ENCODE peak calls at places on chromosomes 5 and 9, in four cellular contexts. One of them, this sample, is unnamed.
A peak's percentile ranks its signal among the peaks of the same experiment; 100 is the strongest.

GRCh38 chr9:105646879-105647594 is 15.2 kb upstream of the TAL2 start:
- DNase-seq in WTC11: no peak
- DNase-seq in GM12878: no peak
- DNase-seq in HepG2: no peak
- DNase-seq in this sample: peak; percentile 72

GRCh38 chr9:116464987-116465571 is 222.0 kb upstream of the TRIM32 start:
- DNase-seq in WTC11: no peak
- DNase-seq in GM12878: no peak
- DNase-seq in HepG2: no peak
- DNase-seq in this sample: peak; percentile 68

GRCh38 chr5:171647043-171647899 is 138.3 kb upstream of the SMIM23 start:
- DNase-seq in HepG2: peak; percentile 21
- DNase-seq in GM12878: no peak
- DNase-seq in WTC11: no peak
- DNase-seq in this sample: peak; percentile 24

GRCh38 chr9:129646654-129647053 is 4.7 kb upstream of the ASB6 start:
- DNase-seq in GM12878: no peak
- DNase-seq in HepG2: no peak
- DNase-seq in WTC11: no peak
- DNase-seq in this sample: no peak

GRCh38 chr5:107455111-107455544 is 215.6 kb downstream of the EFNA5 start:
- DNase-seq in GM12878: no peak
- DNase-seq in WTC11: no peak
- DNase-seq in HepG2: no peak
- DNase-seq in this sample: no peak

GRCh38 chr5:111494350-111494999 is 17.9 kb downstream of the STARD4 start:
- DNase-seq in WTC11: no peak
- DNase-seq in HepG2: no peak
- DNase-seq in GM12878: peak; percentile 35
- DNase-seq in this sample: no peak

GRCh38 chr9:96567203-96567700 is 52.4 kb downstream of the CDC14B start:
- DNase-seq in WTC11: no peak
- DNase-seq in HepG2: no peak
- DNase-seq in GM12878: no peak
- DNase-seq in this sample: no peak

GRCh38 chr9:124453586-124454191 is 3.4 kb downstream of the ADGRD2 start:
- DNase-seq in GM12878: no peak
- DNase-seq in HepG2: no peak
- DNase-seq in WTC11: peak; percentile 86
- DNase-seq in this sample: no peak

GRCh38 chr5:191949-192690 is 825 bp downstream of the LRRC14B start:
- DNase-seq in HepG2: no peak
- DNase-seq in GM12878: no peak
- DNase-seq in WTC11: no peak
- DNase-seq in this sample: no peak

GRCh38 chr5:110900829-110901228 is 162.0 kb downstream of the SLC25A46 start:
- DNase-seq in HepG2: no peak
- DNase-seq in WTC11: no peak
- DNase-seq in GM12878: no peak
- DNase-seq in this sample: no peak

GRCh38 chr5:180647465-180647864 is 1.9 kb downstream of the FLT4 start:
- DNase-seq in WTC11: no peak
- DNase-seq in GM12878: no peak
- DNase-seq in HepG2: no peak
- DNase-seq in this sample: no peak

GRCh38 chr5:103041071-103041676 is 78.8 kb downstream of the GIN1 start:
- DNase-seq in HepG2: peak; percentile 20
- DNase-seq in WTC11: no peak
- DNase-seq in GM12878: no peak
- DNase-seq in this sample: no peak

GRCh38 chr9:16112116-16112515 is 559.3 kb downstream of the CCDC171 start:
- DNase-seq in HepG2: no peak
- DNase-seq in WTC11: no peak
- DNase-seq in GM12878: no peak
- DNase-seq in this sample: no peak

GRCh38 chr5:21665525-21665924 is 1187.6 kb downstream of the CDH12 start:
- DNase-seq in HepG2: no peak
- DNase-seq in GM12878: no peak
- DNase-seq in WTC11: no peak
- DNase-seq in this sample: no peak

GRCh38 chr5:4027335-4027734 is 431.7 kb downstream of the IRX1 start:
- DNase-seq in HepG2: no peak
- DNase-seq in WTC11: no peak
- DNase-seq in GM12878: no peak
- DNase-seq in this sample: no peak

GRCh38 chr9:2802494-2802921 is 41.4 kb downstream of the PUM3 start:
- DNase-seq in GM12878: no peak
- DNase-seq in HepG2: peak; percentile 5
- DNase-seq in WTC11: no peak
- DNase-seq in this sample: no peak

GRCh38 chr5:125262782-125263181 is 516.3 kb upstream of the ZNF608 start:
- DNase-seq in HepG2: no peak
- DNase-seq in WTC11: no peak
- DNase-seq in GM12878: no peak
- DNase-seq in this sample: no peak

GRCh38 chr9:107894572-107895261 is 405.1 kb upstream of the KLF4 start:
- DNase-seq in HepG2: no peak
- DNase-seq in WTC11: no peak
- DNase-seq in GM12878: no peak
- DNase-seq in this sample: no peak

GRCh38 chr9:96858670-96859069 is 4.4 kb upstream of the ZNF782 start:
- DNase-seq in WTC11: no peak
- DNase-seq in HepG2: peak; percentile 40
- DNase-seq in GM12878: no peak
- DNase-seq in this sample: no peak

GRCh38 chr5:76990899-76991475 is 38.1 kb downstream of the CRHBP start:
- DNase-seq in HepG2: no peak
- DNase-seq in GM12878: no peak
- DNase-seq in WTC11: no peak
- DNase-seq in this sample: no peak

GRCh38 chr5:179599100-179599499 is 24.4 kb downstream of the HNRNPH1 start:
- DNase-seq in HepG2: no peak
- DNase-seq in WTC11: no peak
- DNase-seq in GM12878: no peak
- DNase-seq in this sample: no peak

GRCh38 chr5:140202078-140202477 is 27.1 kb downstream of the CYSTM1 start:
- DNase-seq in GM12878: no peak
- DNase-seq in WTC11: no peak
- DNase-seq in HepG2: no peak
- DNase-seq in this sample: no peak

GRCh38 chr5:157130933-157131332 is 11.7 kb downstream of the MED7 start:
- DNase-seq in HepG2: no peak
- DNase-seq in GM12878: no peak
- DNase-seq in WTC11: no peak
- DNase-seq in this sample: no peak

GRCh38 chr9:37407468-37407867 is 15.0 kb upstream of the GRHPR start:
- DNase-seq in HepG2: peak; percentile 22
- DNase-seq in WTC11: no peak
- DNase-seq in GM12878: no peak
- DNase-seq in this sample: no peak

GRCh38 chr5:72325566-72326297 is 5.6 kb downstream of the PTCD2 start:
- DNase-seq in WTC11: no peak
- DNase-seq in HepG2: no peak
- DNase-seq in GM12878: no peak
- DNase-seq in this sample: no peak

GRCh38 chr5:123265551-123265950 is 157.7 kb downstream of the CEP120 start:
- DNase-seq in GM12878: no peak
- DNase-seq in HepG2: no peak
- DNase-seq in WTC11: no peak
- DNase-seq in this sample: no peak

GRCh38 chr9:2469681-2470141 is 151.9 kb upstream of the VLDLR start:
- DNase-seq in WTC11: peak; percentile 39
- DNase-seq in GM12878: peak; percentile 7
- DNase-seq in HepG2: no peak
- DNase-seq in this sample: no peak

GRCh38 chr9:3751125-3751758 is 225.4 kb upstream of the RFX3 start:
- DNase-seq in GM12878: no peak
- DNase-seq in HepG2: peak; percentile 3
- DNase-seq in WTC11: no peak
- DNase-seq in this sample: no peak

GRCh38 chr9:130237763-130238524 is 27.6 kb upstream of the HMCN2 start:
- DNase-seq in HepG2: no peak
- DNase-seq in GM12878: no peak
- DNase-seq in WTC11: no peak
- DNase-seq in this sample: no peak

GRCh38 chr5:302951-303350 is 18.6 kb upstream of the AHRR start:
- DNase-seq in WTC11: no peak
- DNase-seq in HepG2: no peak
- DNase-seq in GM12878: no peak
- DNase-seq in this sample: no peak

GRCh38 chr9:123225374-123225813 is 43.0 kb downstream of the STRBP start:
- DNase-seq in GM12878: peak; percentile 81
- DNase-seq in WTC11: peak; percentile 47
- DNase-seq in HepG2: peak; percentile 29
- DNase-seq in this sample: no peak

GRCh38 chr9:33024126-33024965 is 727 bp upstream of the DNAJA1 start:
- DNase-seq in HepG2: peak; percentile 16
- DNase-seq in WTC11: no peak
- DNase-seq in GM12878: no peak
- DNase-seq in this sample: no peak

GRCh38 chr9:5509573-5509972 is 758 bp upstream of the PDCD1LG2 start:
- DNase-seq in GM12878: no peak
- DNase-seq in WTC11: no peak
- DNase-seq in HepG2: no peak
- DNase-seq in this sample: no peak

GRCh38 chr5:133953568-133954145 is 14.8 kb downstream of the C5orf15 start:
- DNase-seq in WTC11: no peak
- DNase-seq in GM12878: no peak
- DNase-seq in HepG2: no peak
- DNase-seq in this sample: no peak

GRCh38 chr9:6226696-6227095 is 11.1 kb downstream of the IL33 start:
- DNase-seq in WTC11: no peak
- DNase-seq in GM12878: no peak
- DNase-seq in HepG2: no peak
- DNase-seq in this sample: no peak

GRCh38 chr5:2155556-2155955 is 272.8 kb upstream of the IRX4 start:
- DNase-seq in WTC11: no peak
- DNase-seq in GM12878: no peak
- DNase-seq in HepG2: no peak
- DNase-seq in this sample: no peak

GRCh38 chr5:151892393-151892792 is 32.3 kb downstream of the GLRA1 start:
- DNase-seq in GM12878: no peak
- DNase-seq in WTC11: no peak
- DNase-seq in HepG2: no peak
- DNase-seq in this sample: no peak

DNA sequence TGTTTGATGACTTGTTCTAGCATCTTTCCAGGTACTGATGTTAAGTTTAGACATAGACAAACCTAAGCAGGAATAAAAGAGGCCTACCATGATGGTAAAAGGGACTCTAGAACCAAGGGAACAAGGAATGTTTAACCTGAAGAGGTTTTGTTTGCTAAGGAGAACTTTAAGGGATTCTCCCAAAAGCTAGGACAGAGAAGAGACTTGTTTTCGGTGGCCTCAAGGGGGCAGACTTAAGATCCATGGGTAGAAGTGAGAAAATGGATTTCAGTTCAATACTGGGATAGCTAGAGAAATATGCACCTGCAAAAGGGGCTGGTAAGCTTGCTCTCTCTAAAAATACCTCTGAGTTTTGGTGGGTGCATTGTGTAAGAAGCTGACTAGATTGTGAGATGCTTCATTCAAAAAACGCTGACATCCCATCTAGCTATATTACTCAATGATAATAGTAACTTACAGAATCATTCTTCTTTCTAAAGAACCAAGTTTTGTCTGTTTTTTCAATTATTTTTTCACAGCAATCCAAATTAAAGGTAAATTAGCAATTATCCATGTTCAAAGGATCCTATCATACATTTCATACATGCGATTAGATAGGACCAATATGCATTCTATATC is 5.5 kb upstream of the ADRB2 start:
- DNase-seq in HepG2: peak; percentile 13
- DNase-seq in GM12878: no peak
- DNase-seq in WTC11: no peak
- DNase-seq in this sample: peak; percentile 17
- TF ChIP-seq CREM in HepG2: no peak
- TF ChIP-seq CREM in GM12878: no peak
- TF ChIP-seq CREM in WTC11: no peak
- TF ChIP-seq CREM in this sample: no peak

DNA sequence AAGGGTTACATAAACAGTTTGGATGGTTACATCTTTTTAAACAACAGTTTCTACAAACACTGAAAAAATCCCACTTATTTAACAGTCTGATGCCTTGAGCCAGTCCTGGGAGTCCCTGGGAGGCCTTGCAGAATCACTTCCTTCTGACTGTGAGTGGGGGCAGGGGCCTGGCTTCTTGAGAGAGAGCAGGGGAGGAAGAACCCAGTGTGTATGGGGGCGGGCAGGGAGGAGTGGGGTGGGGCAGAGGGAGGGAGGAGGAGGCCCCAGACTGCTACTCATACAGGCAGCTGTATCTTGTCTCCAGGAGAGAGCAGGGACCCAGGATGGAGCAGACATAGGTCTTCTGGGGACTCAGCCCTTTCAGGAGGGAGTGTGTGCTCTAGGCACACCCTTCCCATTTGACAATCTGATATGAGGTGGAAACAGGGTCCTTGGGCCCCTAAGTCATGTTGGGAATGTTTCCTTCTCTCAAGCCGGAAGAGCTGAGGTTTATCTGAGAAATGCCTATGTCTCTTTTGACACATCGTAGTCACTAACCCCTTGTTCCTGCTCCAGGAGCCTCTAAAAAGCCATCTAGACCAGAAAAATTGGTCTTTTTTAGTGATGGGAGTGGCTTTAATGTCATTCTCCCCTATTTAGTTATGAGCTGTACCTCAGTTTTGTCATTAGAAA is 52.8 kb downstream of the IRF1 start:
- DNase-seq in GM12878: no peak
- DNase-seq in HepG2: no peak
- DNase-seq in WTC11: peak; percentile 54
- DNase-seq in this sample: peak; percentile 91
- TF ChIP-seq CREM in GM12878: peak; percentile 11
- TF ChIP-seq CREM in HepG2: no peak
- TF ChIP-seq CREM in WTC11: no peak
- TF ChIP-seq CREM in this sample: no peak

GRCh38 chr9:128190516-128191405 is 611 bp downstream of the CIZ1 start:
- DNase-seq in WTC11: no peak
- DNase-seq in HepG2: no peak
- DNase-seq in GM12878: no peak
- DNase-seq in this sample: no peak

GRCh38 chr9:128190013-128190412 is 1.4 kb downstream of the CIZ1 start:
- DNase-seq in HepG2: no peak
- DNase-seq in GM12878: no peak
- DNase-seq in WTC11: no peak
- DNase-seq in this sample: no peak

GRCh38 chr9:128191406-128192046 is at the start of gene CIZ1:
- DNase-seq in GM12878: no peak
- DNase-seq in HepG2: peak; percentile 43
- DNase-seq in WTC11: peak; percentile 75
- DNase-seq in this sample: peak; percentile 99

GRCh38 chr9:128192601-128193371 is 1.4 kb upstream of the CIZ1 start:
- DNase-seq in HepG2: no peak
- DNase-seq in WTC11: peak; percentile 30
- DNase-seq in GM12878: no peak
- DNase-seq in this sample: peak; percentile 92

GRCh38 chr9:128193469-128194096 is 2.2 kb upstream of the CIZ1 start:
- DNase-seq in WTC11: no peak
- DNase-seq in HepG2: no peak
- DNase-seq in GM12878: no peak
- DNase-seq in this sample: no peak
- TF ChIP-seq CREM in WTC11: no peak
- TF ChIP-seq CREM in HepG2: no peak
- TF ChIP-seq CREM in GM12878: no peak
- TF ChIP-seq CREM in this sample: no peak

GRCh38 chr9:81605154-81605670 is 84.1 kb downstream of the TLE1 start:
- DNase-seq in GM12878: no peak
- DNase-seq in WTC11: no peak
- DNase-seq in HepG2: peak; percentile 65
- DNase-seq in this sample: no peak
- TF ChIP-seq CREM in GM12878: no peak
- TF ChIP-seq CREM in WTC11: no peak
- TF ChIP-seq CREM in HepG2: no peak
- TF ChIP-seq CREM in this sample: no peak

This sample was measured in K562.